ENCODE peak calls at places on chromosomes 7 and 10, in nine cellular contexts. One of them, this sample, is unnamed.

GRCh38 chr7:39663263-39663662 is 39.9 kb downstream of the RALA start:
- DNase-seq in choroid plexus epithelial cell: no peak
- DNase-seq in AG10803: no peak
- DNase-seq in Daoy: no peak
- DNase-seq in stimulated activated CD4-positive, alpha-beta T cell treated with anti-CD3 and anti-CD28 coated beads, Interleukin-4, amount 100 ng/mL, for 1 hour: no peak
- DNase-seq in stimulated activated naive CD8-positive, alpha-beta T cell treated with anti-CD3 and anti-CD28 coated beads, Interleukin-15, amount 100 ng/mL, for 72 hours: no peak
- DNase-seq in PC-3: no peak
- DNase-seq in heart left ventricle: no peak
- DNase-seq in ureter: no peak
- DNase-seq in this sample: no peak

GRCh38 chr7:101466871-101467270 is 104.2 kb downstream of the COL26A1 start:
- DNase-seq in ureter: no peak
- DNase-seq in PC-3: no peak
- DNase-seq in stimulated activated CD4-positive, alpha-beta T cell treated with anti-CD3 and anti-CD28 coated beads, Interleukin-4, amount 100 ng/mL, for 1 hour: no peak
- DNase-seq in choroid plexus epithelial cell: peak
- DNase-seq in heart left ventricle: no peak
- DNase-seq in AG10803: no peak
- DNase-seq in stimulated activated naive CD8-positive, alpha-beta T cell treated with anti-CD3 and anti-CD28 coated beads, Interleukin-15, amount 100 ng/mL, for 72 hours: no peak
- DNase-seq in Daoy: peak
- DNase-seq in this sample: no peak

GRCh38 chr10:96334888-96335526 is 23.8 kb downstream of the OPALIN start:
- DNase-seq in ureter: no peak
- DNase-seq in Daoy: peak
- DNase-seq in heart left ventricle: no peak
- DNase-seq in choroid plexus epithelial cell: peak
- DNase-seq in stimulated activated naive CD8-positive, alpha-beta T cell treated with anti-CD3 and anti-CD28 coated beads, Interleukin-15, amount 100 ng/mL, for 72 hours: no peak
- DNase-seq in PC-3: peak
- DNase-seq in AG10803: peak
- DNase-seq in stimulated activated CD4-positive, alpha-beta T cell treated with anti-CD3 and anti-CD28 coated beads, Interleukin-4, amount 100 ng/mL, for 1 hour: no peak
- DNase-seq in this sample: no peak

GRCh38 chr10:121914661-121915060 is 13.2 kb downstream of the ATE1 start:
- DNase-seq in stimulated activated CD4-positive, alpha-beta T cell treated with anti-CD3 and anti-CD28 coated beads, Interleukin-4, amount 100 ng/mL, for 1 hour: no peak
- DNase-seq in stimulated activated naive CD8-positive, alpha-beta T cell treated with anti-CD3 and anti-CD28 coated beads, Interleukin-15, amount 100 ng/mL, for 72 hours: no peak
- DNase-seq in AG10803: no peak
- DNase-seq in heart left ventricle: no peak
- DNase-seq in PC-3: no peak
- DNase-seq in ureter: no peak
- DNase-seq in Daoy: no peak
- DNase-seq in choroid plexus epithelial cell: peak
- DNase-seq in this sample: no peak

GRCh38 chr7:77467453-77467852 is 51.3 kb upstream of the GSAP start:
- DNase-seq in choroid plexus epithelial cell: peak
- DNase-seq in heart left ventricle: peak
- DNase-seq in stimulated activated naive CD8-positive, alpha-beta T cell treated with anti-CD3 and anti-CD28 coated beads, Interleukin-15, amount 100 ng/mL, for 72 hours: no peak
- DNase-seq in PC-3: no peak
- DNase-seq in AG10803: no peak
- DNase-seq in stimulated activated CD4-positive, alpha-beta T cell treated with anti-CD3 and anti-CD28 coated beads, Interleukin-4, amount 100 ng/mL, for 1 hour: no peak
- DNase-seq in Daoy: no peak
- DNase-seq in ureter: peak
- DNase-seq in this sample: no peak

GRCh38 chr7:22387583-22387982 is 30.6 kb upstream of the RAPGEF5 start:
- DNase-seq in stimulated activated CD4-positive, alpha-beta T cell treated with anti-CD3 and anti-CD28 coated beads, Interleukin-4, amount 100 ng/mL, for 1 hour: no peak
- DNase-seq in Daoy: peak
- DNase-seq in ureter: no peak
- DNase-seq in heart left ventricle: peak
- DNase-seq in choroid plexus epithelial cell: peak
- DNase-seq in PC-3: no peak
- DNase-seq in AG10803: peak
- DNase-seq in stimulated activated naive CD8-positive, alpha-beta T cell treated with anti-CD3 and anti-CD28 coated beads, Interleukin-15, amount 100 ng/mL, for 72 hours: no peak
- DNase-seq in this sample: no peak

GRCh38 chr7:151008143-151008510 is 16.2 kb downstream of the ATG9B start:
- DNase-seq in Daoy: no peak
- DNase-seq in choroid plexus epithelial cell: peak
- DNase-seq in AG10803: no peak
- DNase-seq in heart left ventricle: no peak
- DNase-seq in stimulated activated naive CD8-positive, alpha-beta T cell treated with anti-CD3 and anti-CD28 coated beads, Interleukin-15, amount 100 ng/mL, for 72 hours: no peak
- DNase-seq in PC-3: no peak
- DNase-seq in ureter: no peak
- DNase-seq in stimulated activated CD4-positive, alpha-beta T cell treated with anti-CD3 and anti-CD28 coated beads, Interleukin-4, amount 100 ng/mL, for 1 hour: no peak
- DNase-seq in this sample: no peak

GRCh38 chr7:5370454-5371353 is 52.9 kb downstream of the TNRC18 start:
- DNase-seq in stimulated activated naive CD8-positive, alpha-beta T cell treated with anti-CD3 and anti-CD28 coated beads, Interleukin-15, amount 100 ng/mL, for 72 hours: no peak
- DNase-seq in PC-3: no peak
- DNase-seq in Daoy: no peak
- DNase-seq in stimulated activated CD4-positive, alpha-beta T cell treated with anti-CD3 and anti-CD28 coated beads, Interleukin-4, amount 100 ng/mL, for 1 hour: no peak
- DNase-seq in choroid plexus epithelial cell: no peak
- DNase-seq in heart left ventricle: no peak
- DNase-seq in AG10803: no peak
- DNase-seq in ureter: no peak
- DNase-seq in this sample: no peak

GRCh38 chr10:87786421-87786820 is 31.6 kb downstream of the ATAD1 start:
- DNase-seq in ureter: no peak
- DNase-seq in PC-3: no peak
- DNase-seq in stimulated activated CD4-positive, alpha-beta T cell treated with anti-CD3 and anti-CD28 coated beads, Interleukin-4, amount 100 ng/mL, for 1 hour: no peak
- DNase-seq in heart left ventricle: no peak
- DNase-seq in AG10803: no peak
- DNase-seq in choroid plexus epithelial cell: no peak
- DNase-seq in stimulated activated naive CD8-positive, alpha-beta T cell treated with anti-CD3 and anti-CD28 coated beads, Interleukin-15, amount 100 ng/mL, for 72 hours: no peak
- DNase-seq in Daoy: no peak
- DNase-seq in this sample: no peak

GRCh38 chr7:80724249-80724871 is 85.9 kb downstream of the CD36 start:
- DNase-seq in stimulated activated naive CD8-positive, alpha-beta T cell treated with anti-CD3 and anti-CD28 coated beads, Interleukin-15, amount 100 ng/mL, for 72 hours: no peak
- DNase-seq in choroid plexus epithelial cell: peak
- DNase-seq in stimulated activated CD4-positive, alpha-beta T cell treated with anti-CD3 and anti-CD28 coated beads, Interleukin-4, amount 100 ng/mL, for 1 hour: no peak
- DNase-seq in heart left ventricle: no peak
- DNase-seq in AG10803: peak
- DNase-seq in Daoy: peak
- DNase-seq in ureter: no peak
- DNase-seq in PC-3: peak
- DNase-seq in this sample: no peak

GRCh38 chr10:18140149-18140956 is at the start of gene CACNB2:
- DNase-seq in stimulated activated naive CD8-positive, alpha-beta T cell treated with anti-CD3 and anti-CD28 coated beads, Interleukin-15, amount 100 ng/mL, for 72 hours: no peak
- DNase-seq in ureter: peak
- DNase-seq in stimulated activated CD4-positive, alpha-beta T cell treated with anti-CD3 and anti-CD28 coated beads, Interleukin-4, amount 100 ng/mL, for 1 hour: no peak
- DNase-seq in PC-3: peak
- DNase-seq in heart left ventricle: peak
- DNase-seq in Daoy: peak
- DNase-seq in AG10803: peak
- DNase-seq in choroid plexus epithelial cell: peak
- DNase-seq in this sample: no peak

GRCh38 chr7:65475734-65476319 is 102.2 kb downstream of the ZNF92 start:
- DNase-seq in PC-3: peak
- DNase-seq in heart left ventricle: no peak
- DNase-seq in choroid plexus epithelial cell: peak
- DNase-seq in stimulated activated CD4-positive, alpha-beta T cell treated with anti-CD3 and anti-CD28 coated beads, Interleukin-4, amount 100 ng/mL, for 1 hour: no peak
- DNase-seq in AG10803: no peak
- DNase-seq in ureter: no peak
- DNase-seq in stimulated activated naive CD8-positive, alpha-beta T cell treated with anti-CD3 and anti-CD28 coated beads, Interleukin-15, amount 100 ng/mL, for 72 hours: peak
- DNase-seq in Daoy: peak
- DNase-seq in this sample: no peak

GRCh38 chr10:80144302-80145131 is 12.0 kb downstream of the PLAC9 start:
- DNase-seq in ureter: no peak
- DNase-seq in AG10803: no peak
- DNase-seq in stimulated activated CD4-positive, alpha-beta T cell treated with anti-CD3 and anti-CD28 coated beads, Interleukin-4, amount 100 ng/mL, for 1 hour: peak
- DNase-seq in choroid plexus epithelial cell: no peak
- DNase-seq in PC-3: peak
- DNase-seq in heart left ventricle: no peak
- DNase-seq in Daoy: no peak
- DNase-seq in stimulated activated naive CD8-positive, alpha-beta T cell treated with anti-CD3 and anti-CD28 coated beads, Interleukin-15, amount 100 ng/mL, for 72 hours: peak
- DNase-seq in this sample: no peak

GRCh38 chr7:139034336-139034735 is 1.5 kb downstream of the ZC3HAV1L start:
- DNase-seq in AG10803: no peak
- DNase-seq in Daoy: peak
- DNase-seq in heart left ventricle: no peak
- DNase-seq in stimulated activated naive CD8-positive, alpha-beta T cell treated with anti-CD3 and anti-CD28 coated beads, Interleukin-15, amount 100 ng/mL, for 72 hours: no peak
- DNase-seq in stimulated activated CD4-positive, alpha-beta T cell treated with anti-CD3 and anti-CD28 coated beads, Interleukin-4, amount 100 ng/mL, for 1 hour: no peak
- DNase-seq in ureter: no peak
- DNase-seq in PC-3: peak
- DNase-seq in choroid plexus epithelial cell: no peak
- DNase-seq in this sample: no peak

GRCh38 chr7:32036557-32036956 is 33.6 kb downstream of the PDE1C start:
- DNase-seq in choroid plexus epithelial cell: no peak
- DNase-seq in heart left ventricle: no peak
- DNase-seq in stimulated activated naive CD8-positive, alpha-beta T cell treated with anti-CD3 and anti-CD28 coated beads, Interleukin-15, amount 100 ng/mL, for 72 hours: no peak
- DNase-seq in stimulated activated CD4-positive, alpha-beta T cell treated with anti-CD3 and anti-CD28 coated beads, Interleukin-4, amount 100 ng/mL, for 1 hour: no peak
- DNase-seq in AG10803: peak
- DNase-seq in ureter: no peak
- DNase-seq in PC-3: peak
- DNase-seq in Daoy: peak
- DNase-seq in this sample: no peak

GRCh38 chr7:154591544-154591943 is 411.4 kb downstream of the PAXIP1 start:
- DNase-seq in choroid plexus epithelial cell: no peak
- DNase-seq in stimulated activated CD4-positive, alpha-beta T cell treated with anti-CD3 and anti-CD28 coated beads, Interleukin-4, amount 100 ng/mL, for 1 hour: no peak
- DNase-seq in PC-3: no peak
- DNase-seq in AG10803: no peak
- DNase-seq in ureter: no peak
- DNase-seq in stimulated activated naive CD8-positive, alpha-beta T cell treated with anti-CD3 and anti-CD28 coated beads, Interleukin-15, amount 100 ng/mL, for 72 hours: no peak
- DNase-seq in heart left ventricle: no peak
- DNase-seq in Daoy: no peak
- DNase-seq in this sample: no peak

GRCh38 chr10:102669206-102670064 is 25.2 kb downstream of the TRIM8 start:
- DNase-seq in heart left ventricle: peak
- DNase-seq in ureter: no peak
- DNase-seq in AG10803: peak
- DNase-seq in stimulated activated CD4-positive, alpha-beta T cell treated with anti-CD3 and anti-CD28 coated beads, Interleukin-4, amount 100 ng/mL, for 1 hour: no peak
- DNase-seq in PC-3: peak
- DNase-seq in Daoy: peak
- DNase-seq in stimulated activated naive CD8-positive, alpha-beta T cell treated with anti-CD3 and anti-CD28 coated beads, Interleukin-15, amount 100 ng/mL, for 72 hours: no peak
- DNase-seq in choroid plexus epithelial cell: no peak
- DNase-seq in this sample: no peak

GRCh38 chr10:105017116-105017515 is 376.0 kb downstream of the SORCS3 start:
- DNase-seq in choroid plexus epithelial cell: no peak
- DNase-seq in stimulated activated CD4-positive, alpha-beta T cell treated with anti-CD3 and anti-CD28 coated beads, Interleukin-4, amount 100 ng/mL, for 1 hour: peak
- DNase-seq in PC-3: no peak
- DNase-seq in stimulated activated naive CD8-positive, alpha-beta T cell treated with anti-CD3 and anti-CD28 coated beads, Interleukin-15, amount 100 ng/mL, for 72 hours: peak
- DNase-seq in heart left ventricle: no peak
- DNase-seq in ureter: no peak
- DNase-seq in Daoy: no peak
- DNase-seq in AG10803: peak
- DNase-seq in this sample: no peak

GRCh38 chr7:111803015-111803758 is 240.9 kb upstream of the IMMP2L start:
- DNase-seq in Daoy: peak
- DNase-seq in choroid plexus epithelial cell: peak
- DNase-seq in PC-3: peak
- DNase-seq in ureter: no peak
- DNase-seq in heart left ventricle: no peak
- DNase-seq in AG10803: peak
- DNase-seq in stimulated activated naive CD8-positive, alpha-beta T cell treated with anti-CD3 and anti-CD28 coated beads, Interleukin-15, amount 100 ng/mL, for 72 hours: no peak
- DNase-seq in stimulated activated CD4-positive, alpha-beta T cell treated with anti-CD3 and anti-CD28 coated beads, Interleukin-4, amount 100 ng/mL, for 1 hour: no peak
- DNase-seq in this sample: no peak

GRCh38 chr7:93202594-93203273 is 23.5 kb downstream of the HEPACAM2 start:
- DNase-seq in PC-3: no peak
- DNase-seq in stimulated activated CD4-positive, alpha-beta T cell treated with anti-CD3 and anti-CD28 coated beads, Interleukin-4, amount 100 ng/mL, for 1 hour: no peak
- DNase-seq in stimulated activated naive CD8-positive, alpha-beta T cell treated with anti-CD3 and anti-CD28 coated beads, Interleukin-15, amount 100 ng/mL, for 72 hours: no peak
- DNase-seq in choroid plexus epithelial cell: no peak
- DNase-seq in ureter: no peak
- DNase-seq in AG10803: no peak
- DNase-seq in heart left ventricle: no peak
- DNase-seq in Daoy: no peak
- DNase-seq in this sample: no peak

GRCh38 chr10:89395141-89395540 is 2.7 kb downstream of the IFIT1 start:
- DNase-seq in heart left ventricle: no peak
- DNase-seq in AG10803: no peak
- DNase-seq in PC-3: no peak
- DNase-seq in ureter: no peak
- DNase-seq in choroid plexus epithelial cell: no peak
- DNase-seq in stimulated activated naive CD8-positive, alpha-beta T cell treated with anti-CD3 and anti-CD28 coated beads, Interleukin-15, amount 100 ng/mL, for 72 hours: no peak
- DNase-seq in stimulated activated CD4-positive, alpha-beta T cell treated with anti-CD3 and anti-CD28 coated beads, Interleukin-4, amount 100 ng/mL, for 1 hour: no peak
- DNase-seq in Daoy: no peak
- DNase-seq in this sample: no peak

GRCh38 chr7:1096156-1097119 is 8.5 kb downstream of the GPER1 start:
- DNase-seq in Daoy: no peak
- DNase-seq in stimulated activated CD4-positive, alpha-beta T cell treated with anti-CD3 and anti-CD28 coated beads, Interleukin-4, amount 100 ng/mL, for 1 hour: no peak
- DNase-seq in heart left ventricle: no peak
- DNase-seq in choroid plexus epithelial cell: no peak
- DNase-seq in stimulated activated naive CD8-positive, alpha-beta T cell treated with anti-CD3 and anti-CD28 coated beads, Interleukin-15, amount 100 ng/mL, for 72 hours: no peak
- DNase-seq in PC-3: no peak
- DNase-seq in AG10803: no peak
- DNase-seq in ureter: peak
- DNase-seq in this sample: no peak

GRCh38 chr10:42990016-42990720 is 86.7 kb upstream of the RET start:
- DNase-seq in PC-3: no peak
- DNase-seq in stimulated activated CD4-positive, alpha-beta T cell treated with anti-CD3 and anti-CD28 coated beads, Interleukin-4, amount 100 ng/mL, for 1 hour: no peak
- DNase-seq in AG10803: no peak
- DNase-seq in stimulated activated naive CD8-positive, alpha-beta T cell treated with anti-CD3 and anti-CD28 coated beads, Interleukin-15, amount 100 ng/mL, for 72 hours: no peak
- DNase-seq in heart left ventricle: no peak
- DNase-seq in choroid plexus epithelial cell: no peak
- DNase-seq in ureter: no peak
- DNase-seq in Daoy: no peak
- DNase-seq in this sample: no peak

GRCh38 chr7:113774182-113774807 is 144.5 kb downstream of the PPP1R3A start:
- DNase-seq in AG10803: peak
- DNase-seq in ureter: no peak
- DNase-seq in stimulated activated naive CD8-positive, alpha-beta T cell treated with anti-CD3 and anti-CD28 coated beads, Interleukin-15, amount 100 ng/mL, for 72 hours: no peak
- DNase-seq in PC-3: peak
- DNase-seq in choroid plexus epithelial cell: peak
- DNase-seq in heart left ventricle: no peak
- DNase-seq in Daoy: peak
- DNase-seq in stimulated activated CD4-positive, alpha-beta T cell treated with anti-CD3 and anti-CD28 coated beads, Interleukin-4, amount 100 ng/mL, for 1 hour: no peak
- DNase-seq in this sample: no peak

GRCh38 chr10:36499696-36500095 is 625.7 kb upstream of the ANKRD30A start:
- DNase-seq in AG10803: peak
- DNase-seq in stimulated activated naive CD8-positive, alpha-beta T cell treated with anti-CD3 and anti-CD28 coated beads, Interleukin-15, amount 100 ng/mL, for 72 hours: no peak
- DNase-seq in Daoy: no peak
- DNase-seq in choroid plexus epithelial cell: peak
- DNase-seq in heart left ventricle: no peak
- DNase-seq in PC-3: peak
- DNase-seq in stimulated activated CD4-positive, alpha-beta T cell treated with anti-CD3 and anti-CD28 coated beads, Interleukin-4, amount 100 ng/mL, for 1 hour: no peak
- DNase-seq in ureter: no peak
- DNase-seq in this sample: no peak